ENCODE peak calls at places on chromosomes 5 and 9, in seven cellular contexts. K is tibial artery; Y is cardiac muscle cell; H is IMR-90; G is kidney; B is CD4-positive, CD25-positive, alpha-beta regulatory T cell; C is CD8-positive, alpha-beta memory T cell. W is an unnamed sample.
A peak's percentile ranks its signal among the peaks of the same experiment; 100 is the strongest.

GRCh38 chr9:18018241-18018640 is 439.4 kb downstream of the SH3GL2 start:
- DNase-seq in K (no peak), Y (no peak), H (no peak), G (no peak), B (no peak), C (no peak), W (no peak)

GRCh38 chr9:122133263-122133983 is 26.2 kb downstream of the NDUFA8 start:
- DNase-seq in K (no peak), Y (no peak), H (no peak), G (peak; percentile 87), B (no peak), C (no peak), W (peak; percentile 54)

GRCh38 chr5:83987513-83988292 is 267.0 kb upstream of the HAPLN1 start:
- DNase-seq in K (no peak), Y (no peak), H (no peak), G (no peak), B (no peak), C (no peak), W (no peak)

GRCh38 chr5:124263680-124264491 is 482.6 kb downstream of the ZNF608 start:
- DNase-seq in K (no peak), Y (peak; percentile 41), H (no peak), G (no peak), B (no peak), C (no peak), W (no peak)

GRCh38 chr9:137326436-137327060 is 24.5 kb upstream of the NRARP start:
- DNase-seq in K (no peak), Y (no peak), H (no peak), G (no peak), B (peak; percentile 60), C (no peak), W (no peak)

GRCh38 chr5:10724799-10725507 is 36.1 kb downstream of the DAP start:
- DNase-seq in K (peak; percentile 32), Y (no peak), H (peak; percentile 93), G (peak; percentile 79), B (no peak), C (no peak), W (peak; percentile 65)

GRCh38 chr5:125499969-125500368 is 753.5 kb upstream of the ZNF608 start:
- DNase-seq in K (no peak), Y (no peak), H (no peak), G (no peak), B (no peak), C (no peak), W (no peak)

GRCh38 chr5:163504091-163504931 is 1.1 kb upstream of the MAT2B start:
- DNase-seq in K (peak; percentile 58), Y (peak; percentile 56), H (peak; percentile 52), G (no peak), B (peak; percentile 71), C (peak; percentile 44), W (peak; percentile 23)

GRCh38 chr5:111002036-111002435 is 69.5 kb upstream of the TSLP start:
- DNase-seq in K (no peak), Y (no peak), H (no peak), G (no peak), B (no peak), C (no peak), W (no peak)

GRCh38 chr5:103565711-103566110 is 3.1 kb upstream of the NUDT12 start:
- DNase-seq in K (no peak), Y (no peak), H (no peak), G (no peak), B (no peak), C (no peak), W (no peak)

GRCh38 chr5:67221487-67222242 is 25.1 kb upstream of the CD180 start:
- DNase-seq in K (no peak), Y (peak; percentile 71), H (no peak), G (no peak), B (peak; percentile 84), C (peak; percentile 57), W (no peak)

GRCh38 chr9:109640232-109641078 is 139.5 kb upstream of the PALM2AKAP2 start:
- DNase-seq in K (peak; percentile 35), Y (peak; percentile 76), H (peak; percentile 22), G (peak; percentile 86), B (no peak), C (no peak), W (peak; percentile 59)

GRCh38 chr9:134234687-134235359 is 70.5 kb upstream of the RNU6ATAC start:
- DNase-seq in K (no peak), Y (no peak), H (no peak), G (peak; percentile 77), B (no peak), C (no peak), W (no peak)

GRCh38 chr5:7261049-7261448 is 134.9 kb upstream of the ADCY2 start:
- DNase-seq in K (no peak), Y (peak; percentile 73), H (no peak), G (no peak), B (peak; percentile 11), C (no peak), W (no peak)

GRCh38 chr5:67404261-67405100 is 207.9 kb upstream of the CD180 start:
- DNase-seq in K (no peak), Y (no peak), H (peak; percentile 77), G (no peak), B (no peak), C (no peak), W (no peak)

GRCh38 chr5:131393498-131393968 is 129.7 kb downstream of the CDC42SE2 start:
- DNase-seq in K (no peak), Y (peak; percentile 12), H (no peak), G (no peak), B (no peak), C (no peak), W (no peak)

GRCh38 chr5:41043109-41043747 is 27.9 kb downstream of the MROH2B start:
- DNase-seq in K (no peak), Y (no peak), H (no peak), G (no peak), B (no peak), C (no peak), W (no peak)

GRCh38 chr5:145939532-145940065 is 3.2 kb downstream of the SH3RF2 start:
- DNase-seq in K (no peak), Y (no peak), H (no peak), G (no peak), B (no peak), C (no peak), W (no peak)
- H3K4me3 ChIP-seq in K (no peak overlapping the region), Y (peak overlapping the region; percentile 43), H (no peak overlapping the region), G (no peak overlapping the region), B (peak overlapping the region; percentile 0), C (no peak overlapping the region), W (no peak overlapping the region)

GRCh38 chr5:53337827-53338226 is 142.6 kb upstream of the FST start:
- DNase-seq in K (no peak), Y (no peak), H (peak; percentile 29), G (no peak), B (no peak), C (no peak), W (no peak)

GRCh38 chr5:53338971-53339370 is 141.5 kb upstream of the FST start:
- DNase-seq in K (no peak), Y (no peak), H (no peak), G (no peak), B (no peak), C (no peak), W (no peak)

GRCh38 chr5:53340956-53341750 is 139.3 kb upstream of the FST start:
- DNase-seq in K (no peak), Y (no peak), H (no peak), G (no peak), B (no peak), C (no peak), W (no peak)

GRCh38 chr5:53342261-53342660 is 138.2 kb upstream of the FST start:
- DNase-seq in K (no peak), Y (no peak), H (no peak), G (no peak), B (no peak), C (no peak), W (no peak)

DNA sequence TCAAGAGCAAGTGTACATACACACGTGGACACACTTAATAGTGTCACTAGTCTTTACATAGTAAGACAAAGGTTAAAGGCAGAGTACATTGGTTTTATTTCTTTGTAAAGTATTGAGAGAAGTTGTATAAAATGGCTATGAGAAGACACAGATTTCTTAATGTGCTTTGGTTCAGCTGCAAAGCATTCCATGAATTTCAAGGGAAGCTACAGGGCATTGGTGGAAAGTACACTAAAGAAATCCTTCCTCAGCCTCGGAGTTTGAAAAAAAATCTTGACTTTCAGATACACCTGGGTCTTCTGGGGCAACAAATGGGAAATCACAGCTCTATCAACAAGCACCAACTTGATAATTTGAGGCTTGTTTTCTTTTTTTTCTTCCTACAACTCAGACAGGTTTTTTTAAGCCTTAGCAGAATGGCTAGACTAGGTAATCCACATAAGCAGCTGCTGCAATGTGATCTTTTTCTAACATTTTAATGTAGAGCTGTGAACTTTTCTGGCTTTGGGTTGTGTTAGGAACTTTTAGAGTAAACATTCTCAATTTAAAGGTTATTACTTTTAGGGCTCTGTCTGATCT is 140.4 kb upstream of the FST start:
- DNase-seq in K (no peak), Y (no peak), H (peak; percentile 43), G (no peak), B (no peak), C (no peak), W (no peak)
- H3K27ac ChIP-seq in K (no peak overlapping the region), Y (no peak overlapping the region), H (peak overlapping the region; percentile 10), G (no peak overlapping the region), B (no peak overlapping the region), C (no peak overlapping the region), W (no peak overlapping the region)

GRCh38 chr9:130659699-130660248 is 4.6 kb upstream of the PRDM12 start:
- DNase-seq in K (no peak), Y (no peak), H (no peak), G (no peak), B (no peak), C (no peak), W (no peak)
- H3K4me1 ChIP-seq in K (no peaks in the 10 kb centered on the region), Y (no peaks in the 10 kb centered on the region), H (no peaks in the 10 kb centered on the region), G (no peaks in the 10 kb centered on the region), B (peaks cover 44% of the 10 kb centered on the region), C (peaks cover 12% of the 10 kb centered on the region), W (peaks cover 53% of the 10 kb centered on the region)

GRCh38 chr5:151221574-151221973 is 2.3 kb downstream of the CCDC69 start:
- DNase-seq in K (no peak), Y (no peak), H (peak; percentile 55), G (no peak), B (no peak), C (no peak), W (no peak)
- H3K4me3 ChIP-seq in K (no peak overlapping the region), Y (no peak overlapping the region), H (no peak overlapping the region), G (no peak overlapping the region), B (peak overlapping the region; percentile 92), C (peak overlapping the region; percentile 92), W (peak overlapping the region; percentile 88)

W was measured in left ventricle myocardium inferior.